ENCODE peak calls at places on chromosomes 12 and 14, in ten cellular contexts. One of them, this sample, is unnamed.

GRCh38 chr12:43278268-43278832 is 273.7 kb downstream of the ADAMTS20 start:
- DNase-seq in CD8-positive, alpha-beta memory T cell: no peak
- DNase-seq in IMR-90: no peak
- DNase-seq in SJSA1: no peak
- DNase-seq in astrocyte: no peak
- DNase-seq in SK-N-SH: no peak
- DNase-seq in small intestine: peak; percentile 64
- DNase-seq in neural progenitor cell: no peak
- DNase-seq in CD8-positive, alpha-beta T cell: no peak
- DNase-seq in tibial artery: no peak
- DNase-seq in this sample: no peak

GRCh38 chr12:1932264-1932777 is 13.9 kb upstream of the CACNA2D4 start:
- DNase-seq in small intestine: peak; percentile 75
- DNase-seq in CD8-positive, alpha-beta memory T cell: no peak
- DNase-seq in SJSA1: peak; percentile 28
- DNase-seq in tibial artery: no peak
- DNase-seq in CD8-positive, alpha-beta T cell: peak; percentile 38
- DNase-seq in neural progenitor cell: no peak
- DNase-seq in IMR-90: no peak
- DNase-seq in astrocyte: peak; percentile 34
- DNase-seq in SK-N-SH: peak; percentile 86
- DNase-seq in this sample: no peak

GRCh38 chr14:96583605-96584041 is 81.4 kb downstream of the PAPOLA start:
- DNase-seq in CD8-positive, alpha-beta memory T cell: no peak
- DNase-seq in SJSA1: no peak
- DNase-seq in SK-N-SH: no peak
- DNase-seq in small intestine: no peak
- DNase-seq in astrocyte: no peak
- DNase-seq in IMR-90: no peak
- DNase-seq in CD8-positive, alpha-beta T cell: peak; percentile 45
- DNase-seq in tibial artery: no peak
- DNase-seq in neural progenitor cell: no peak
- DNase-seq in this sample: no peak

GRCh38 chr14:26394114-26394855 is 203.5 kb downstream of the NOVA1 start:
- DNase-seq in small intestine: peak; percentile 54
- DNase-seq in SK-N-SH: peak; percentile 23
- DNase-seq in astrocyte: peak; percentile 32
- DNase-seq in tibial artery: no peak
- DNase-seq in neural progenitor cell: peak; percentile 36
- DNase-seq in SJSA1: no peak
- DNase-seq in CD8-positive, alpha-beta T cell: no peak
- DNase-seq in IMR-90: peak; percentile 12
- DNase-seq in CD8-positive, alpha-beta memory T cell: no peak
- DNase-seq in this sample: no peak

GRCh38 chr14:99682809-99683618 is 1.1 kb upstream of the CYP46A1 start:
- DNase-seq in CD8-positive, alpha-beta T cell: peak; percentile 89
- DNase-seq in IMR-90: peak; percentile 48
- DNase-seq in SJSA1: peak; percentile 81
- DNase-seq in astrocyte: peak; percentile 22
- DNase-seq in neural progenitor cell: peak; percentile 92
- DNase-seq in CD8-positive, alpha-beta memory T cell: peak; percentile 73
- DNase-seq in small intestine: peak; percentile 72
- DNase-seq in tibial artery: peak; percentile 82
- DNase-seq in SK-N-SH: peak; percentile 90
- DNase-seq in this sample: peak; percentile 72

GRCh38 chr12:107356266-107356936 is 263.1 kb upstream of the CRY1 start:
- DNase-seq in CD8-positive, alpha-beta T cell: no peak
- DNase-seq in SJSA1: no peak
- DNase-seq in tibial artery: no peak
- DNase-seq in IMR-90: peak; percentile 91
- DNase-seq in CD8-positive, alpha-beta memory T cell: no peak
- DNase-seq in astrocyte: peak; percentile 89
- DNase-seq in SK-N-SH: no peak
- DNase-seq in neural progenitor cell: no peak
- DNase-seq in small intestine: no peak
- DNase-seq in this sample: no peak

GRCh38 chr14:84825481-84825880 is 704.5 kb upstream of the FLRT2 start:
- DNase-seq in CD8-positive, alpha-beta memory T cell: no peak
- DNase-seq in small intestine: no peak
- DNase-seq in neural progenitor cell: no peak
- DNase-seq in IMR-90: peak; percentile 13
- DNase-seq in tibial artery: no peak
- DNase-seq in CD8-positive, alpha-beta T cell: no peak
- DNase-seq in SK-N-SH: no peak
- DNase-seq in astrocyte: peak; percentile 56
- DNase-seq in SJSA1: no peak
- DNase-seq in this sample: no peak

GRCh38 chr12:50354908-50355307 is 41.5 kb downstream of the FAM186A start:
- DNase-seq in IMR-90: no peak
- DNase-seq in small intestine: peak; percentile 11
- DNase-seq in neural progenitor cell: no peak
- DNase-seq in SJSA1: no peak
- DNase-seq in CD8-positive, alpha-beta T cell: no peak
- DNase-seq in astrocyte: no peak
- DNase-seq in CD8-positive, alpha-beta memory T cell: no peak
- DNase-seq in SK-N-SH: no peak
- DNase-seq in tibial artery: no peak
- DNase-seq in this sample: no peak

GRCh38 chr12:52906049-52906645 is 1.3 kb upstream of the KRT8 start:
- DNase-seq in CD8-positive, alpha-beta memory T cell: no peak
- DNase-seq in IMR-90: no peak
- DNase-seq in CD8-positive, alpha-beta T cell: no peak
- DNase-seq in SJSA1: no peak
- DNase-seq in SK-N-SH: no peak
- DNase-seq in tibial artery: no peak
- DNase-seq in small intestine: peak; percentile 58
- DNase-seq in astrocyte: no peak
- DNase-seq in neural progenitor cell: no peak
- DNase-seq in this sample: no peak

GRCh38 chr12:106924458-106924857 is 31.2 kb upstream of the TMEM263 start:
- DNase-seq in astrocyte: no peak
- DNase-seq in neural progenitor cell: no peak
- DNase-seq in IMR-90: peak; percentile 48
- DNase-seq in SK-N-SH: no peak
- DNase-seq in tibial artery: no peak
- DNase-seq in SJSA1: no peak
- DNase-seq in CD8-positive, alpha-beta T cell: no peak
- DNase-seq in CD8-positive, alpha-beta memory T cell: no peak
- DNase-seq in small intestine: no peak
- DNase-seq in this sample: no peak

GRCh38 chr12:18752280-18752920 is 14.5 kb downstream of the CAPZA3 start:
- DNase-seq in CD8-positive, alpha-beta memory T cell: no peak
- DNase-seq in SK-N-SH: no peak
- DNase-seq in astrocyte: peak; percentile 93
- DNase-seq in IMR-90: peak; percentile 95
- DNase-seq in CD8-positive, alpha-beta T cell: no peak
- DNase-seq in small intestine: no peak
- DNase-seq in SJSA1: peak; percentile 57
- DNase-seq in neural progenitor cell: peak; percentile 82
- DNase-seq in tibial artery: no peak
- DNase-seq in this sample: peak; percentile 5

GRCh38 chr12:3828888-3829287 is 44.3 kb downstream of the PARP11 start:
- DNase-seq in CD8-positive, alpha-beta memory T cell: no peak
- DNase-seq in SK-N-SH: no peak
- DNase-seq in neural progenitor cell: no peak
- DNase-seq in IMR-90: no peak
- DNase-seq in small intestine: no peak
- DNase-seq in CD8-positive, alpha-beta T cell: no peak
- DNase-seq in SJSA1: no peak
- DNase-seq in tibial artery: no peak
- DNase-seq in astrocyte: no peak
- DNase-seq in this sample: no peak

GRCh38 chr12:6775185-6775770 is 3.0 kb downstream of the LAG3 start:
- DNase-seq in tibial artery: no peak
- DNase-seq in SJSA1: no peak
- DNase-seq in CD8-positive, alpha-beta memory T cell: no peak
- DNase-seq in IMR-90: no peak
- DNase-seq in astrocyte: no peak
- DNase-seq in CD8-positive, alpha-beta T cell: no peak
- DNase-seq in neural progenitor cell: no peak
- DNase-seq in SK-N-SH: no peak
- DNase-seq in small intestine: no peak
- DNase-seq in this sample: no peak

GRCh38 chr12:68578765-68579164 is 31.9 kb upstream of the RAP1B start:
- DNase-seq in SJSA1: no peak
- DNase-seq in IMR-90: no peak
- DNase-seq in CD8-positive, alpha-beta T cell: no peak
- DNase-seq in CD8-positive, alpha-beta memory T cell: no peak
- DNase-seq in small intestine: no peak
- DNase-seq in SK-N-SH: no peak
- DNase-seq in tibial artery: no peak
- DNase-seq in astrocyte: no peak
- DNase-seq in neural progenitor cell: no peak
- DNase-seq in this sample: no peak

GRCh38 chr12:3076730-3077571 is at the start of gene TSPAN9:
- DNase-seq in tibial artery: peak; percentile 66
- DNase-seq in neural progenitor cell: peak; percentile 92
- DNase-seq in small intestine: peak; percentile 58
- DNase-seq in CD8-positive, alpha-beta memory T cell: peak; percentile 59
- DNase-seq in SK-N-SH: peak; percentile 96
- DNase-seq in astrocyte: peak; percentile 34
- DNase-seq in CD8-positive, alpha-beta T cell: peak; percentile 81
- DNase-seq in IMR-90: peak; percentile 48
- DNase-seq in SJSA1: peak; percentile 76
- DNase-seq in this sample: peak; percentile 83

DNA sequence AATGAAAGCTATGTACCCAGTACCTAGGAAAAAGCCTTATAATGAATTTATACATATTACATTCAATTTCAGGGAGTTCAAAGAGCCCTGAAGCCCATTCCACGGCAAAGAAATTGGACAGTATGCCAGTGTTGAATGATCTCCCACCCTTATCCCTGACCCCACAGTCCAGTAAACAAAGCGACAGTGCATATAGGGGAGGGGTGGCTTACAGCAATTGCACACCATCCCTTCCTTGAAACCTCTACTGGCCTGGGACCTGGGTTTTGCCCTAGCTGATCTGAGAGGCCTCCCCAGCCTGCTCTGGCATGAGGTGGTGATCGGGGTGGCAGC is 17.3 kb upstream of the RND1 start:
- DNase-seq in astrocyte: no peak
- DNase-seq in CD8-positive, alpha-beta T cell: no peak
- DNase-seq in SJSA1: no peak
- DNase-seq in SK-N-SH: no peak
- DNase-seq in tibial artery: no peak
- DNase-seq in neural progenitor cell: no peak
- DNase-seq in small intestine: no peak
- DNase-seq in IMR-90: no peak
- DNase-seq in CD8-positive, alpha-beta memory T cell: no peak
- DNase-seq in this sample: no peak
- H3K4me1 ChIP-seq in astrocyte: peaks cover 23% of the 10 kb centered on the region
- H3K4me1 ChIP-seq in CD8-positive, alpha-beta T cell: no peaks in the 10 kb centered on the region
- H3K4me1 ChIP-seq in SJSA1: peaks cover 23% of the 10 kb centered on the region
- H3K4me1 ChIP-seq in SK-N-SH: peaks cover 12% of the 10 kb centered on the region
- H3K4me1 ChIP-seq in tibial artery: peaks cover 15% of the 10 kb centered on the region
- H3K4me1 ChIP-seq in neural progenitor cell: peaks cover 51% of the 10 kb centered on the region
- H3K4me1 ChIP-seq in small intestine: peaks cover 1% of the 10 kb centered on the region
- H3K4me1 ChIP-seq in IMR-90: peaks cover 15% of the 10 kb centered on the region
- H3K4me1 ChIP-seq in CD8-positive, alpha-beta memory T cell: no peaks in the 10 kb centered on the region
- H3K4me1 ChIP-seq in this sample: no peaks in the 10 kb centered on the region

GRCh38 chr14:70094631-70095030 is 94.1 kb downstream of the SLC8A3 start:
- DNase-seq in neural progenitor cell: no peak
- DNase-seq in tibial artery: no peak
- DNase-seq in small intestine: no peak
- DNase-seq in SJSA1: no peak
- DNase-seq in CD8-positive, alpha-beta memory T cell: no peak
- DNase-seq in SK-N-SH: peak; percentile 67
- DNase-seq in CD8-positive, alpha-beta T cell: no peak
- DNase-seq in IMR-90: no peak
- DNase-seq in astrocyte: no peak
- DNase-seq in this sample: no peak
- H3K27me3 ChIP-seq in neural progenitor cell: no peaks in the 10 kb centered on the region
- H3K27me3 ChIP-seq in tibial artery: no peaks in the 10 kb centered on the region
- H3K27me3 ChIP-seq in small intestine: no peaks in the 10 kb centered on the region
- H3K27me3 ChIP-seq in SJSA1: no peaks in the 10 kb centered on the region
- H3K27me3 ChIP-seq in CD8-positive, alpha-beta memory T cell: peaks cover 4% of the 10 kb centered on the region
- H3K27me3 ChIP-seq in SK-N-SH: no peaks in the 10 kb centered on the region
- H3K27me3 ChIP-seq in CD8-positive, alpha-beta T cell: no peaks in the 10 kb centered on the region
- H3K27me3 ChIP-seq in IMR-90: peaks cover 7% of the 10 kb centered on the region
- H3K27me3 ChIP-seq in astrocyte: peaks cover 3% of the 10 kb centered on the region
- H3K27me3 ChIP-seq in this sample: no peaks in the 10 kb centered on the region

DNA sequence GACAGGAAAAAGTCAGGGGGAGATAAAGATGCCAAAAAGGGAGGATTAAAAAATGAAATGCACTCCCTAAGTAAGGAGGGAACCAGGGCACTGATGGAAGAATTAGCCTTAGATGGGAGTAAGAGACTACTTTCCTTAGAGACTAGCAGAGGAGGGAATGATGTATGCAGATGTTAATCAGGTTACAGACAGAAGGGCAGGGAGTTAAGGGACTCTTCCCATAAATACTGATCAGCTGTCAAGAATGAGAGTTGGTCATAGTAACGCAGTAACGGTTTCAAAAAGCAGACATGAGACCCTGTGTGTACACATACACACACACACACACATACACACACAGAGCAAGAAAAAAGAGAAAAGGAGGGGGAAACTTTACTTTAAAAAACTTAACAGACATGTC is 93.4 kb downstream of the PHLDA1 start:
- DNase-seq in tibial artery: no peak
- DNase-seq in astrocyte: no peak
- DNase-seq in small intestine: no peak
- DNase-seq in CD8-positive, alpha-beta memory T cell: no peak
- DNase-seq in CD8-positive, alpha-beta T cell: no peak
- DNase-seq in SK-N-SH: no peak
- DNase-seq in neural progenitor cell: no peak
- DNase-seq in SJSA1: no peak
- DNase-seq in IMR-90: no peak
- DNase-seq in this sample: no peak
- H3K4me1 ChIP-seq in tibial artery: peaks cover 14% of the 10 kb centered on the region
- H3K4me1 ChIP-seq in astrocyte: peaks cover 15% of the 10 kb centered on the region
- H3K4me1 ChIP-seq in small intestine: no peaks in the 10 kb centered on the region
- H3K4me1 ChIP-seq in CD8-positive, alpha-beta memory T cell: peaks cover 11% of the 10 kb centered on the region
- H3K4me1 ChIP-seq in CD8-positive, alpha-beta T cell: peaks cover 4% of the 10 kb centered on the region
- H3K4me1 ChIP-seq in SK-N-SH: no peaks in the 10 kb centered on the region
- H3K4me1 ChIP-seq in neural progenitor cell: peaks cover 7% of the 10 kb centered on the region
- H3K4me1 ChIP-seq in SJSA1: peaks cover 13% of the 10 kb centered on the region
- H3K4me1 ChIP-seq in IMR-90: peaks cover 17% of the 10 kb centered on the region
- H3K4me1 ChIP-seq in this sample: no peaks in the 10 kb centered on the region

DNA sequence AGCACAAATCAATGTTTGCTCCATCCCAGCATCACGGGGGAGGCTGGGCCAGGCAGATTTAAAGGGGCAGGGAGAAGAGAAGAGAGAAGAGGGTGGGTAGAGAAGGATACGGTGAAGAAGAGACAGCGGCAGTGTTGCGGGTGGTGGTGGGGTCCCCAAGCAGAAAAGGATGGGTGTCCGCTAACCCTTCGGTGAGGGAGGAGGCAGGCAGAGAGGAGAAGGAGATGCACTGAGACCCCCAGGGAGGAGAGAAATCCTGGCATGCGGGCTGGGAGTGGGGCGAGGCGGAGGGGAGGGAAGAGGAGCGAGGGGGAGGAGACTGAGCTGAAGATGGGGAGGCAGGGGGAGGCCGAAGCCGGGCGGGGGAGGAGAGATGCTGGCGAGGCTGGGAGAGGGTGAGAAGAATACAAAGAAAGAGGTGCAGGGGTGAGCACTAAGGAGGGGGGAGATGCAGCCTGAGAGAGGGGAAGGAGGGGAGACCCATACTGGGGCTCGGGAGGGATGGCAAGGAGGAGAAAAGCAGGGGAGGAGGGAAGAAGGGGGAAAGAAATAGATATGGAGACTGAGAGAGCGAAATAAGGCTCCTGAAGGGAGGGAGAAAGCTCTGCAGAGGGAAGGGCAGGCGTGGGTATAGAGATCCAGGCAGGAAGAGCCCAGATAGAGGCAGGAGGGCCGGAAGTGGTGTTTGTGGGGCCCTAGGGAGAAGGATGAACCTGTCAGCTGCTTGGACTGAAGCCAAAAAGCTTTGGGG is at the start of gene JPH4:
- DNase-seq in CD8-positive, alpha-beta T cell: peak; percentile 43
- DNase-seq in SK-N-SH: peak; percentile 89
- DNase-seq in IMR-90: no peak
- DNase-seq in SJSA1: no peak
- DNase-seq in neural progenitor cell: peak; percentile 79
- DNase-seq in astrocyte: no peak
- DNase-seq in tibial artery: no peak
- DNase-seq in small intestine: no peak
- DNase-seq in CD8-positive, alpha-beta memory T cell: no peak
- DNase-seq in this sample: no peak
- H3K27me3 ChIP-seq in CD8-positive, alpha-beta T cell: peaks cover 22% of the 10 kb centered on the region
- H3K27me3 ChIP-seq in SK-N-SH: no peaks in the 10 kb centered on the region
- H3K27me3 ChIP-seq in IMR-90: peaks cover 59% of the 10 kb centered on the region
- H3K27me3 ChIP-seq in SJSA1: peaks cover 48% of the 10 kb centered on the region
- H3K27me3 ChIP-seq in neural progenitor cell: peaks cover 45% of the 10 kb centered on the region
- H3K27me3 ChIP-seq in astrocyte: peaks cover 40% of the 10 kb centered on the region
- H3K27me3 ChIP-seq in tibial artery: peaks cover 8% of the 10 kb centered on the region
- H3K27me3 ChIP-seq in small intestine: peaks cover 8% of the 10 kb centered on the region
- H3K27me3 ChIP-seq in CD8-positive, alpha-beta memory T cell: peaks cover 18% of the 10 kb centered on the region
- H3K27me3 ChIP-seq in this sample: peaks cover 11% of the 10 kb centered on the region